ENCODE peak calls at places on chromosomes 5 and 9, in six cellular contexts. One of them, this sample, is unnamed.
A peak's percentile ranks its signal among the peaks of the same experiment; 100 is the strongest.

GRCh38 chr5:151680944-151681427 is 5.7 kb downstream of the SPARC start:
- DNase-seq in spleen: no peak
- DNase-seq in breast epithelium: no peak
- DNase-seq in prostate gland: no peak
- DNase-seq in upper lobe of left lung: no peak
- DNase-seq in GM23338: no peak
- DNase-seq in this sample: no peak

GRCh38 chr9:114950761-114951160 is 20.4 kb upstream of the TNFSF8 start:
- DNase-seq in spleen: no peak
- DNase-seq in breast epithelium: no peak
- DNase-seq in prostate gland: no peak
- DNase-seq in upper lobe of left lung: no peak
- DNase-seq in GM23338: no peak
- DNase-seq in this sample: no peak

GRCh38 chr5:35416217-35416988 is 186.1 kb upstream of the PRLR start:
- DNase-seq in spleen: no peak
- DNase-seq in breast epithelium: no peak
- DNase-seq in prostate gland: no peak
- DNase-seq in upper lobe of left lung: no peak
- DNase-seq in GM23338: no peak
- DNase-seq in this sample: no peak

GRCh38 chr9:119963258-119963797 is 594.1 kb upstream of the BRINP1 start:
- DNase-seq in spleen: no peak
- DNase-seq in breast epithelium: no peak
- DNase-seq in prostate gland: no peak
- DNase-seq in upper lobe of left lung: peak; percentile 25
- DNase-seq in GM23338: peak; percentile 58
- DNase-seq in this sample: no peak

GRCh38 chr5:96293966-96294886 is 138.8 kb downstream of the PCSK1 start:
- DNase-seq in spleen: no peak
- DNase-seq in breast epithelium: no peak
- DNase-seq in prostate gland: no peak
- DNase-seq in upper lobe of left lung: no peak
- DNase-seq in GM23338: no peak
- DNase-seq in this sample: no peak

GRCh38 chr5:150619359-150620230 is 20.9 kb upstream of the SYNPO start:
- DNase-seq in spleen: peak; percentile 83
- DNase-seq in breast epithelium: no peak
- DNase-seq in prostate gland: no peak
- DNase-seq in upper lobe of left lung: no peak
- DNase-seq in GM23338: no peak
- DNase-seq in this sample: no peak

GRCh38 chr9:98538626-98539031 is 170.1 kb downstream of the GABBR2 start:
- DNase-seq in spleen: no peak
- DNase-seq in breast epithelium: no peak
- DNase-seq in prostate gland: no peak
- DNase-seq in upper lobe of left lung: peak; percentile 77
- DNase-seq in GM23338: no peak
- DNase-seq in this sample: no peak

GRCh38 chr5:121366515-121366914 is 485.2 kb upstream of the FTMT start:
- DNase-seq in spleen: no peak
- DNase-seq in breast epithelium: no peak
- DNase-seq in prostate gland: no peak
- DNase-seq in upper lobe of left lung: no peak
- DNase-seq in GM23338: no peak
- DNase-seq in this sample: no peak

GRCh38 chr5:131999991-132000490 is 11.4 kb downstream of the ACSL6 start:
- DNase-seq in spleen: peak; percentile 41
- DNase-seq in breast epithelium: no peak
- DNase-seq in prostate gland: no peak
- DNase-seq in upper lobe of left lung: no peak
- DNase-seq in GM23338: no peak
- DNase-seq in this sample: no peak

GRCh38 chr9:94973491-94973941 is 247.0 kb downstream of the AOPEP start:
- DNase-seq in spleen: no peak
- DNase-seq in breast epithelium: no peak
- DNase-seq in prostate gland: no peak
- DNase-seq in upper lobe of left lung: no peak
- DNase-seq in GM23338: no peak
- DNase-seq in this sample: no peak

GRCh38 chr5:9498541-9499497 is 47.1 kb downstream of the SEMA5A start:
- DNase-seq in spleen: no peak
- DNase-seq in breast epithelium: no peak
- DNase-seq in prostate gland: no peak
- DNase-seq in upper lobe of left lung: no peak
- DNase-seq in GM23338: peak; percentile 82
- DNase-seq in this sample: no peak

GRCh38 chr5:29213475-29213874 is 1980.0 kb upstream of the CDH6 start:
- DNase-seq in spleen: no peak
- DNase-seq in breast epithelium: no peak
- DNase-seq in prostate gland: no peak
- DNase-seq in upper lobe of left lung: no peak
- DNase-seq in GM23338: no peak
- DNase-seq in this sample: no peak

GRCh38 chr9:75027187-75028107 is 646 bp downstream of the CARNMT1 start:
- DNase-seq in spleen: peak; percentile 93
- DNase-seq in breast epithelium: peak; percentile 60
- DNase-seq in prostate gland: peak; percentile 40
- DNase-seq in upper lobe of left lung: peak; percentile 80
- DNase-seq in GM23338: peak; percentile 63
- DNase-seq in this sample: peak; percentile 68

GRCh38 chr9:21294325-21294724 is 10.8 kb downstream of the IFNA5 start:
- DNase-seq in spleen: no peak
- DNase-seq in breast epithelium: no peak
- DNase-seq in prostate gland: peak; percentile 46
- DNase-seq in upper lobe of left lung: no peak
- DNase-seq in GM23338: no peak
- DNase-seq in this sample: no peak

GRCh38 chr5:133637206-133637605 is 24.9 kb upstream of the FSTL4 start:
- DNase-seq in spleen: no peak
- DNase-seq in breast epithelium: no peak
- DNase-seq in prostate gland: no peak
- DNase-seq in upper lobe of left lung: no peak
- DNase-seq in GM23338: no peak
- DNase-seq in this sample: no peak

GRCh38 chr9:27933210-27934062 is 360.2 kb upstream of the C9orf72 start:
- DNase-seq in spleen: no peak
- DNase-seq in breast epithelium: no peak
- DNase-seq in prostate gland: no peak
- DNase-seq in upper lobe of left lung: no peak
- DNase-seq in GM23338: no peak
- DNase-seq in this sample: no peak

GRCh38 chr9:133710661-133711427 is 27.3 kb downstream of the SARDH start:
- DNase-seq in spleen: peak; percentile 65
- DNase-seq in breast epithelium: no peak
- DNase-seq in prostate gland: no peak
- DNase-seq in upper lobe of left lung: no peak
- DNase-seq in GM23338: no peak
- DNase-seq in this sample: no peak

GRCh38 chr9:91191443-91192378 is 170.0 kb downstream of the AUH start:
- DNase-seq in spleen: no peak
- DNase-seq in breast epithelium: no peak
- DNase-seq in prostate gland: no peak
- DNase-seq in upper lobe of left lung: no peak
- DNase-seq in GM23338: no peak
- DNase-seq in this sample: no peak

GRCh38 chr5:167348980-167349379 is 942.5 kb upstream of the WWC1 start:
- DNase-seq in spleen: no peak
- DNase-seq in breast epithelium: no peak
- DNase-seq in prostate gland: no peak
- DNase-seq in upper lobe of left lung: no peak
- DNase-seq in GM23338: no peak
- DNase-seq in this sample: no peak

GRCh38 chr9:107486674-107487520 is 2.7 kb downstream of the KLF4 start:
- DNase-seq in spleen: peak; percentile 73
- DNase-seq in breast epithelium: no peak
- DNase-seq in prostate gland: no peak
- DNase-seq in upper lobe of left lung: no peak
- DNase-seq in GM23338: peak; percentile 61
- DNase-seq in this sample: peak; percentile 27

GRCh38 chr5:141743652-141744333 is 61.8 kb upstream of the ARAP3 start:
- DNase-seq in spleen: no peak
- DNase-seq in breast epithelium: no peak
- DNase-seq in prostate gland: no peak
- DNase-seq in upper lobe of left lung: no peak
- DNase-seq in GM23338: no peak
- DNase-seq in this sample: no peak

GRCh38 chr5:96582343-96582742 is 79.8 kb upstream of the CAST start:
- DNase-seq in spleen: no peak
- DNase-seq in breast epithelium: no peak
- DNase-seq in prostate gland: no peak
- DNase-seq in upper lobe of left lung: no peak
- DNase-seq in GM23338: no peak
- DNase-seq in this sample: no peak

GRCh38 chr9:124218438-124219289 is 39.1 kb upstream of the NEK6 start:
- DNase-seq in spleen: peak; percentile 89
- DNase-seq in breast epithelium: peak; percentile 44
- DNase-seq in prostate gland: no peak
- DNase-seq in upper lobe of left lung: peak; percentile 86
- DNase-seq in GM23338: no peak
- DNase-seq in this sample: peak; percentile 68

GRCh38 chr5:41219655-41220269 is 6.4 kb upstream of the C6 start:
- DNase-seq in spleen: no peak
- DNase-seq in breast epithelium: no peak
- DNase-seq in prostate gland: no peak
- DNase-seq in upper lobe of left lung: no peak
- DNase-seq in GM23338: no peak
- DNase-seq in this sample: no peak
- TF ChIP-seq POLR2AphosphoS5 in spleen: no peak
- TF ChIP-seq POLR2AphosphoS5 in breast epithelium: no peak
- TF ChIP-seq POLR2AphosphoS5 in prostate gland: no peak
- TF ChIP-seq POLR2AphosphoS5 in upper lobe of left lung: no peak
- TF ChIP-seq POLR2AphosphoS5 in GM23338: no peak
- TF ChIP-seq POLR2AphosphoS5 in this sample: peak; percentile 21

DNA sequence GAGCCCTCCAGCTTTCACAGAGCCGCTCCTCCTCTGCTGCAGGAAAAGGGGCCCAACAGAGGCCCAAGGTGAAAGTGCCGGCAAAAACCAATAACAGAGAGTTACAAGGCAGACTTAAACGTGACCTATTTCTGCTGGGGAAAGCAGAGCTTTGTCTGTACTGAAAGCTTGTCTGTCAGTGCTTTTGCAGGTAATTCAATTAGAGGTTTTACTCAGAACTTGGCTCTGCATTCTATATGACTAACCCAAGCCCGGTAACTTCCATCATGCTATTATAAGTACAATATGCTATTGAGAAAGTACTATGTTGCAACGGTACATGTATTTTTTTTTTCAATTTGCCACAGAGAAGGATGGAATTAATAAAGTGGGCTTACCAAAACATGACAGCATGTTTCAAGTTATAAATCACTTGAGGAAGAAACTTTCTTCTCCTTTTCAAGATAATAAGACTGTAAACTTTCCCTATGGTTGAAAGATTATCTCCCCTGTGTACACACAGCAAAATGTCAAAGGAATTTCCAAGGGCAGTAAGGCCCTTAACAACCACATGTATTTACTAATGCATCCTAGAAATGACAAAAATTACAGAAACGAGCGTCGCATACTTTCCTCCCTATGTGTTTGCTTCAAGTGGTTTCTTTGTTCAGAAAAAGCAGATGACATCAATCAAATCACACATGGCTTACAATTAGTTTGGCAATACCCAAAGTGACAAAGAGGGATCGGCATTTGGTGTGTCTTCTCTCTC is 282.5 kb downstream of the EFNA5 start:
- DNase-seq in spleen: no peak
- DNase-seq in breast epithelium: no peak
- DNase-seq in prostate gland: no peak
- DNase-seq in upper lobe of left lung: no peak
- DNase-seq in GM23338: peak; percentile 55
- DNase-seq in this sample: no peak
- H3K4me1 ChIP-seq in spleen: peaks cover 21% of the 10 kb centered on the region
- H3K4me1 ChIP-seq in breast epithelium: peaks cover 4% of the 10 kb centered on the region
- H3K4me1 ChIP-seq in prostate gland: no peaks in the 10 kb centered on the region
- H3K4me1 ChIP-seq in upper lobe of left lung: peaks cover 20% of the 10 kb centered on the region
- H3K4me1 ChIP-seq in GM23338: peaks cover 37% of the 10 kb centered on the region
- H3K4me1 ChIP-seq in this sample: peaks cover 27% of the 10 kb centered on the region

GRCh38 chr9:105693435-105694275 is 686 bp upstream of the TMEM38B start:
- DNase-seq in spleen: no peak
- DNase-seq in breast epithelium: no peak
- DNase-seq in prostate gland: no peak
- DNase-seq in upper lobe of left lung: no peak
- DNase-seq in GM23338: peak; percentile 28
- DNase-seq in this sample: no peak

GRCh38 chr9:105694848-105695581 is 674 bp downstream of the TMEM38B start:
- DNase-seq in spleen: peak; percentile 91
- DNase-seq in breast epithelium: no peak
- DNase-seq in prostate gland: peak; percentile 65
- DNase-seq in upper lobe of left lung: peak; percentile 65
- DNase-seq in GM23338: peak; percentile 80
- DNase-seq in this sample: peak; percentile 60

GRCh38 chr9:105694320-105694847 is at the start of gene TMEM38B:
- DNase-seq in spleen: peak; percentile 95
- DNase-seq in breast epithelium: no peak
- DNase-seq in prostate gland: peak; percentile 76
- DNase-seq in upper lobe of left lung: peak; percentile 85
- DNase-seq in GM23338: peak; percentile 86
- DNase-seq in this sample: peak; percentile 86

GRCh38 chr9:105686936-105687335 is 7.4 kb upstream of the TMEM38B start:
- DNase-seq in spleen: no peak
- DNase-seq in breast epithelium: no peak
- DNase-seq in prostate gland: no peak
- DNase-seq in upper lobe of left lung: no peak
- DNase-seq in GM23338: no peak
- DNase-seq in this sample: no peak

DNA sequence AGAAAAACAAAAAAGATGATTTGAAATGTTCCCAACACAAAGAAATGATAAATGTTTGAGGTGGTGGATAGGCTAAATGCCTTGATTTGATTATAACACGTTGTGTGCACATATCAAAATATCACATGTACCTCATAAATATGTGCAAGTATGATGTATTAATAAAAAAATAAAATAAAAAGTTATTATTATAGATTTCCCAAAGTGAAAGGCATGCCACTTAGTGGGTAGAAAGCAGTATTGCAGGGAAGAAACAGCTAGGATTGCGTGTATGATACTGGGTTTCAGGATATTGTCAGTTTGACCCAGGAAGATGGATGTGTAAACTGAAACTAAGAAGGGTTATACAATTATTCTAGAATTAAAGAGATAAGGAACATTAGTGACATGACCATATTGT is 3.6 kb upstream of the TMEM38B start:
- DNase-seq in spleen: no peak
- DNase-seq in breast epithelium: no peak
- DNase-seq in prostate gland: no peak
- DNase-seq in upper lobe of left lung: no peak
- DNase-seq in GM23338: peak; percentile 34
- DNase-seq in this sample: no peak
- TF ChIP-seq CTCF in spleen: no peak
- TF ChIP-seq CTCF in breast epithelium: no peak
- TF ChIP-seq CTCF in prostate gland: peak; percentile 26
- TF ChIP-seq CTCF in upper lobe of left lung: no peak
- TF ChIP-seq CTCF in GM23338: peak; percentile 37
- TF ChIP-seq CTCF in this sample: peak; percentile 24

DNA sequence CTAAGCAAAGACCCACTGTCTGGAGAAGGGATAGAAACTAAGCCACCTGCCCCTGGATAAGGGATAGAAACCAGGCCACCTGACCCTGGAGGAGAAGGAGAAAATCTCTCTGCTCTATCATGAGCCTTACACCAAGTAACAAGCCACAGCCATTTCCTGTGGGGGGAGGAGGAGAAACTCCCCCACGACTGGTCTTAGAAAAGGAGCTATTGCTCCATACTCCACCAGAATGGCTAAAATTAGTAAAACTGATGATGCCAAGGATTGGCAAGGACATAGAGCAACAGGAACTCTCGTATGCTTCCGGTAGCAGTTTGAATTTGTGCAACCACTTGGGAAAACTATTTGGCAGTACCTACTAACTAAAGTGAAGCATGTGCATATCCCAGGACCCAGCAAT is 70.8 kb downstream of the ACTL7B start:
- DNase-seq in spleen: no peak
- DNase-seq in breast epithelium: no peak
- DNase-seq in prostate gland: no peak
- DNase-seq in upper lobe of left lung: no peak
- DNase-seq in GM23338: no peak
- DNase-seq in this sample: no peak
- TF ChIP-seq POLR2AphosphoS5 in spleen: no peak
- TF ChIP-seq POLR2AphosphoS5 in breast epithelium: no peak
- TF ChIP-seq POLR2AphosphoS5 in prostate gland: no peak
- TF ChIP-seq POLR2AphosphoS5 in upper lobe of left lung: no peak
- TF ChIP-seq POLR2AphosphoS5 in GM23338: no peak
- TF ChIP-seq POLR2AphosphoS5 in this sample: no peak

This sample was measured in stomach.